ENCODE peak calls at places on chromosomes 1 and 21, in nine cellular contexts. F is upper lobe of right lung; B is body of pancreas; M is SK-N-SH; U is pancreas; X is thoracic aorta; R is CD8-positive, alpha-beta T cell; Z is IMR-90; T is spleen. H is an unnamed sample.

GRCh38 chr1:232305020-232305419 is 324.9 kb downstream of the SIPA1L2 start:
- DNase-seq in F (peak), B (peak), M (no peak), U (no peak), X (no peak), R (no peak), Z (no peak), T (no peak), H (peak)

GRCh38 chr1:186875874-186876273 is 47.1 kb downstream of the PLA2G4A start:
- DNase-seq in F (no peak), B (no peak), M (no peak), U (no peak), X (no peak), R (no peak), Z (no peak), T (no peak), H (no peak)

GRCh38 chr1:227788279-227789041 is 27.0 kb upstream of the PRSS38 start:
- DNase-seq in F (peak), B (no peak), M (no peak), U (peak), X (no peak), R (no peak), Z (no peak), T (peak), H (peak)

GRCh38 chr1:83583351-83584014 is 415.4 kb downstream of the TTLL7 start:
- DNase-seq in F (no peak), B (no peak), M (no peak), U (no peak), X (no peak), R (no peak), Z (no peak), T (no peak), H (no peak)

GRCh38 chr1:58936973-58937372 is 153.1 kb upstream of the JUN start:
- DNase-seq in F (no peak), B (no peak), M (no peak), U (no peak), X (no peak), R (no peak), Z (no peak), T (no peak), H (no peak)

GRCh38 chr1:46070164-46070814 is 62.1 kb downstream of the PIK3R3 start:
- DNase-seq in F (no peak), B (no peak), M (no peak), U (no peak), X (no peak), R (no peak), Z (no peak), T (no peak), H (no peak)

GRCh38 chr1:158527190-158527815 is 26.9 kb downstream of the OR6Y1 start:
- DNase-seq in F (no peak), B (no peak), M (peak), U (no peak), X (no peak), R (no peak), Z (peak), T (no peak), H (no peak)

GRCh38 chr1:165857046-165857801 is 29.8 kb downstream of the UCK2 start:
- DNase-seq in F (no peak), B (no peak), M (no peak), U (no peak), X (no peak), R (no peak), Z (peak), T (no peak), H (no peak)

GRCh38 chr1:51214615-51215131 is 21.4 kb upstream of the RNF11 start:
- DNase-seq in F (no peak), B (no peak), M (no peak), U (no peak), X (no peak), R (no peak), Z (peak), T (no peak), H (no peak)

GRCh38 chr1:45660336-45660735 is 26.0 kb downstream of the GPBP1L1 start:
- DNase-seq in F (no peak), B (no peak), M (no peak), U (no peak), X (no peak), R (no peak), Z (no peak), T (no peak), H (no peak)

GRCh38 chr21:34977333-34977732 is 71.8 kb downstream of the RUNX1 start:
- DNase-seq in F (no peak), B (no peak), M (no peak), U (no peak), X (no peak), R (no peak), Z (no peak), T (no peak), H (no peak)

GRCh38 chr1:163166886-163167555 is 35.7 kb downstream of the RGS5 start:
- DNase-seq in F (no peak), B (no peak), M (no peak), U (no peak), X (no peak), R (no peak), Z (peak), T (no peak), H (no peak)

GRCh38 chr1:207050768-207051614 is at the start of gene YOD1:
- DNase-seq in F (peak), B (peak), M (peak), U (peak), X (peak), R (peak), Z (peak), T (peak), H (peak)

GRCh38 chr1:22204057-22204840 is 61.4 kb upstream of the WNT4 start:
- DNase-seq in F (no peak), B (no peak), M (no peak), U (no peak), X (no peak), R (no peak), Z (no peak), T (peak), H (peak)

GRCh38 chr1:36965301-36966159 is 68.8 kb downstream of the GRIK3 start:
- DNase-seq in F (no peak), B (no peak), M (no peak), U (no peak), X (no peak), R (no peak), Z (no peak), T (no peak), H (no peak)

GRCh38 chr1:100883963-100884362 is 10.7 kb downstream of the EXTL2 start:
- DNase-seq in F (no peak), B (peak), M (no peak), U (no peak), X (no peak), R (no peak), Z (peak), T (no peak), H (no peak)

GRCh38 chr1:9289724-9290493 is 2.8 kb upstream of the SPSB1 start:
- DNase-seq in F (no peak), B (peak), M (no peak), U (peak), X (peak), R (no peak), Z (peak), T (no peak), H (no peak)

GRCh38 chr1:10787274-10787673 is 9.2 kb downstream of the CASZ1 start:
- DNase-seq in F (no peak), B (no peak), M (no peak), U (no peak), X (no peak), R (no peak), Z (no peak), T (no peak), H (no peak)

GRCh38 chr1:152654110-152654509 is 9.1 kb upstream of the LCE2D start:
- DNase-seq in F (no peak), B (peak), M (peak), U (peak), X (no peak), R (peak), Z (peak), T (no peak), H (no peak)

GRCh38 chr1:67888707-67889106 is 55.4 kb upstream of the GNG12 start:
- DNase-seq in F (no peak), B (no peak), M (no peak), U (no peak), X (no peak), R (no peak), Z (peak), T (no peak), H (no peak)

GRCh38 chr1:7341145-7341900 is 429.8 kb upstream of the VAMP3 start:
- DNase-seq in F (no peak), B (no peak), M (peak), U (no peak), X (no peak), R (no peak), Z (peak), T (no peak), H (no peak)

DNA sequence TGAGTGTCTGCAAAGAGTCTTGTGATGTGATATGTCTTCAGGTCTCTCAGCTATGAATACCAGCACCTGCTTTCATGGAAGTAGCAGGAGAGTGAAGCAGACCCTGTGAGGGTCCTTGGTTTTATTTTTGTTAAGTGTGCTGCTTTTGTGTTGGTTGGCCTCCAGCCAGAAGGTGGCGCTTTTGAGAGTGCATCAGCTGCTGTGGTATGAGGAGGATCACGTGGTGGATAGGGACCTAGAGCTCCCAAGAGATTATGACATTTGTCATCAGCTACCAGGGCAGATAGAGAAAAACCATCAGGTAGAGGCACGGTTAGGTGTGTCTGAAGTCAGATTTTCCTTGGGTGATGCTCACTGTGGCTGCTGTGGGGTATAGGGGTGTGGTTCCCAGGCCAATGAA is 1232.1 kb downstream of the MRPL39 start:
- DNase-seq in F (peak), B (no peak), M (no peak), U (no peak), X (no peak), R (no peak), Z (no peak), T (no peak), H (no peak)
- TF ChIP-seq CTCF in F (no peak), B (no peak), M (peak), U (no peak), X (no peak), R (no peak), Z (no peak), T (peak), H (no peak)

GRCh38 chr1:177945943-177946650 is 23.8 kb downstream of the SEC16B start:
- DNase-seq in F (no peak), B (peak), M (peak), U (peak), X (no peak), R (no peak), Z (peak), T (no peak), H (no peak)
- H3K27ac ChIP-seq in F (no peak), B (no peak), M (no peak), U (no peak), X (no peak), R (no peak), Z (no peak), T (no peak), H (no peak)

DNA sequence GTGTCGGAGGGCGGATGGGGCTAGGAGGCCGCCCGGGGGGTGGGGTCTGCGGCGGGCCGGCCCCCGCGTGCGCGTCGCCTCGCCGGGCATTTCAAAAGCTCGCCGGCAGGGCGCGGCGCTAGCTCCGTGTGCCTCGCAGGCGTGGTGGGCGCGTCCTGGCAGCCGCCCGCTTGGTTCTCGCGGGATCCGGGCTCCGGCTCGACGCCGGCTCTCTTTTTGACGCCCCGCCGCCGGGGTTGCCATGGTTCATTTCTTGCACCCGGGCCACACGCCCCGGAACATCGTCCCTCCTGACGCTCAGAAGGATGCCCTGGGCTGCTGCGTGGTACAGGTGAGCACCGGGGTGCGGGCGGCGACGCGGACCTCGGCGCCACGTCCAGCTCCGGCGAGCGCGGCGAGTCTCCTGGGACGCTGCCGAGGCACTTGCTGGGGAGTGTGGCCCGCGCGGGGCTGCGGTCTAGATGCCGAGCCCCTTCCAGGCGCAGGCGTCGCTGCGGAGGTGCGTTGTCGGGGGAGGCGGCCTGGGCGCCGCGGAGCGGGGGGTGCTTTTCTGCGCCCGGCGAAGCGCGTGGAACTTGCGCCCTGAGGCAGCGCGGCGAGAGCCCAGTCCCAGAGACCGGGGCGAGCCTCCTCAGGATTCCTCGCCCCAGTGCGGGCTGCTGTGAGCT is at the start of gene ZYG11A:
- DNase-seq in F (peak), B (peak), M (peak), U (peak), X (no peak), R (peak), Z (peak), T (peak), H (peak)
- TF ChIP-seq CTCF in F (no peak), B (peak), M (no peak), U (no peak), X (peak), R (peak), Z (peak), T (peak), H (no peak)

GRCh38 chr1:183735069-183735860 is 69.7 kb upstream of the RGL1 start:
- DNase-seq in F (no peak), B (no peak), M (no peak), U (no peak), X (no peak), R (no peak), Z (peak), T (no peak), H (no peak)

GRCh38 chr1:183739640-183740385 is 65.1 kb upstream of the RGL1 start:
- DNase-seq in F (no peak), B (no peak), M (no peak), U (no peak), X (no peak), R (no peak), Z (peak), T (no peak), H (no peak)

GRCh38 chr1:183736391-183736790 is 68.5 kb upstream of the RGL1 start:
- DNase-seq in F (no peak), B (no peak), M (no peak), U (no peak), X (no peak), R (no peak), Z (no peak), T (no peak), H (no peak)

GRCh38 chr1:183742367-183742766 is 62.6 kb upstream of the RGL1 start:
- DNase-seq in F (no peak), B (no peak), M (no peak), U (no peak), X (no peak), R (no peak), Z (no peak), T (no peak), H (no peak)

GRCh38 chr1:183739082-183739481 is 65.8 kb upstream of the RGL1 start:
- DNase-seq in F (no peak), B (no peak), M (no peak), U (no peak), X (no peak), R (no peak), Z (no peak), T (no peak), H (no peak)
- H3K27ac ChIP-seq in F (no peak), B (no peak), M (no peak), U (no peak), X (no peak), R (no peak), Z (no peak), T (no peak), H (no peak)

GRCh38 chr21:38330671-38331070 is 73.9 kb downstream of the KCNJ15 start:
- DNase-seq in F (no peak), B (no peak), M (no peak), U (no peak), X (no peak), R (no peak), Z (no peak), T (no peak), H (no peak)
- TF ChIP-seq CTCF in F (no peak), B (no peak), M (no peak), U (no peak), X (no peak), R (no peak), Z (no peak), T (no peak), H (no peak)

GRCh38 chr1:42172394-42173133 is 8.0 kb upstream of the GUCA2A start:
- DNase-seq in F (peak), B (peak), M (peak), U (peak), X (no peak), R (no peak), Z (no peak), T (peak), H (no peak)
- H3K27ac ChIP-seq in F (peak), B (peak), M (peak), U (peak), X (no peak), R (no peak), Z (no peak), T (peak), H (peak)

H was measured in left lung.